ENCODE peak calls at places on chromosomes 5 and 9, in six cellular contexts. T is Daoy; I is substantia nigra; E is stimulated activated CD4-positive, alpha-beta T cell treated with anti-CD3 and anti-CD28 coated beads, Interleukin-15, amount 100 ng/mL, for 24 hours; H is hypothalamus; W is progenitor cell of endocrine pancreas. U is an unnamed sample.
A peak's percentile ranks its signal among the peaks of the same experiment; 100 is the strongest.

GRCh38 chr5:31738199-31738598 is 99.3 kb downstream of the PDZD2 start:
- DNase-seq in T (no peak), I (no peak), E (no peak), H (no peak), W (no peak), U (no peak)

GRCh38 chr5:87151547-87151946 is 116.1 kb upstream of the RASA1 start:
- DNase-seq in T (peak; percentile 85), I (no peak), E (no peak), H (no peak), W (no peak), U (no peak)

GRCh38 chr5:1202798-1203185 is 1.4 kb downstream of the SLC6A19 start:
- DNase-seq in T (no peak), I (no peak), E (no peak), H (no peak), W (no peak), U (no peak)

GRCh38 chr5:142143878-142144277 is 35.3 kb downstream of the NDFIP1 start:
- DNase-seq in T (peak; percentile 19), I (no peak), E (no peak), H (no peak), W (no peak), U (no peak)

GRCh38 chr5:63127054-63127453 is 548.4 kb downstream of the LRRC70 start:
- DNase-seq in T (no peak), I (no peak), E (no peak), H (no peak), W (no peak), U (no peak)

GRCh38 chr5:68264024-68264956 is 48.7 kb downstream of the PIK3R1 start:
- DNase-seq in T (no peak), I (no peak), E (no peak), H (no peak), W (no peak), U (no peak)

GRCh38 chr9:129473523-129474244 is 147.2 kb downstream of the C9orf50 start:
- DNase-seq in T (peak; percentile 60), I (no peak), E (no peak), H (no peak), W (no peak), U (no peak)

GRCh38 chr9:106590759-106591505 is 272.0 kb upstream of the ZNF462 start:
- DNase-seq in T (no peak), I (no peak), E (no peak), H (no peak), W (no peak), U (no peak)

GRCh38 chr9:137276757-137277328 is 683 bp upstream of the TOR4A start:
- DNase-seq in T (peak; percentile 59), I (no peak), E (no peak), H (no peak), W (no peak), U (no peak)

GRCh38 chr5:147558131-147558730 is 48.4 kb upstream of the DPYSL3 start:
- DNase-seq in T (no peak), I (no peak), E (no peak), H (no peak), W (no peak), U (no peak)

GRCh38 chr5:43425965-43426364 is 13.8 kb upstream of the CCL28 start:
- DNase-seq in T (peak; percentile 84), I (no peak), E (no peak), H (no peak), W (no peak), U (no peak)

GRCh38 chr5:74040065-74040551 is 414.1 kb downstream of the ARHGEF28 start:
- DNase-seq in T (peak; percentile 76), I (no peak), E (no peak), H (no peak), W (no peak), U (no peak)

GRCh38 chr9:116312221-116312620 is 158.6 kb downstream of the PAPPA start:
- DNase-seq in T (no peak), I (no peak), E (no peak), H (no peak), W (no peak), U (no peak)

GRCh38 chr9:86735772-86736458 is 211.4 kb downstream of the GAS1 start:
- DNase-seq in T (peak; percentile 45), I (no peak), E (no peak), H (no peak), W (no peak), U (no peak)

GRCh38 chr9:127783644-127784043 is 2.2 kb upstream of the CDK9 start:
- DNase-seq in T (no peak), I (no peak), E (no peak), H (no peak), W (no peak), U (no peak)

GRCh38 chr5:139414601-139415121 is 10.8 kb upstream of the SPATA24 start:
- DNase-seq in T (no peak), I (peak; percentile 17), E (peak; percentile 22), H (no peak), W (no peak), U (no peak)

U was measured in 8988T.